ENCODE peak calls at places on chromosome 19, in four cellular contexts. H is nucleus accumbens, B is HT1080, R is H54. F is an unnamed sample.

GRCh38 chr19:35890113-35890650 is 10.2 kb downstream of the NFKBID start:
- DNase-seq in H (no peak), R (no peak), B (no peak), F (no peak)

GRCh38 chr19:51090471-51090870 is 7.8 kb upstream of the KLK14 start:
- DNase-seq in R (no peak), B (peak), H (no peak), F (peak)

GRCh38 chr19:38640368-38640767 is 7.1 kb upstream of the ACTN4 start:
- DNase-seq in R (no peak), B (no peak), H (no peak), F (no peak)

GRCh38 chr19:12788682-12789097 is 2.6 kb upstream of the JUNB start:
- DNase-seq in R (no peak), H (peak), B (no peak), F (peak)

GRCh38 chr19:45881909-45882528 is 3.9 kb downstream of the IRF2BP1 start:
- DNase-seq in R (no peak), H (no peak), B (no peak), F (no peak)

GRCh38 chr19:35045667-35046300 is 4.3 kb downstream of the HPN start:
- DNase-seq in R (peak), H (no peak), B (peak), F (no peak)

GRCh38 chr19:49436381-49437017 is 4.8 kb downstream of the SLC17A7 start:
- DNase-seq in B (no peak), R (no peak), H (no peak), F (no peak)

GRCh38 chr19:10112895-10113591 is 1.6 kb downstream of the P2RY11 start:
- DNase-seq in B (no peak), R (no peak), H (peak), F (no peak)

GRCh38 chr19:35153701-35154534 is 617 bp upstream of the FXYD5 start:
- DNase-seq in B (peak), R (no peak), H (no peak), F (no peak)

GRCh38 chr19:10769533-10770491 is 51.9 kb downstream of the DNM2 start:
- DNase-seq in B (peak), R (no peak), H (peak), F (peak)

GRCh38 chr19:11256189-11256588 is 6.1 kb downstream of the DOCK6 start:
- DNase-seq in B (no peak), R (no peak), H (no peak), F (no peak)

GRCh38 chr19:23286477-23286876 is 36.3 kb upstream of the ZNF724 start:
- DNase-seq in R (no peak), H (no peak), B (no peak), F (no peak)

GRCh38 chr19:10836478-10837325 is 690 bp upstream of the TMED1 start:
- DNase-seq in R (no peak), H (no peak), B (no peak), F (no peak)

GRCh38 chr19:50835103-50835784 is 1.9 kb upstream of the KLK15 start:
- DNase-seq in H (no peak), B (no peak), R (no peak), F (peak)

GRCh38 chr19:30528919-30529318 is 156.7 kb downstream of the ZNF536 start:
- DNase-seq in R (no peak), H (no peak), B (no peak), F (no peak)

GRCh38 chr19:49190781-49191180 is 33.2 kb downstream of the TRPM4 start:
- DNase-seq in B (no peak), H (no peak), R (no peak), F (no peak)

GRCh38 chr19:3358392-3358918 is 7.9 kb upstream of the NFIC start:
- DNase-seq in B (no peak), H (peak), R (no peak), F (no peak)

GRCh38 chr19:41376241-41376997 is at the start of gene TMEM91:
- DNase-seq in R (no peak), B (no peak), H (peak), F (no peak)